ENCODE peak calls at places on chromosomes 13 and 19, in six cellular contexts. V, X, J, I, W and R are unnamed samples.

GRCh38 chr13:20969182-20969581 is 66.6 kb upstream of the XPO4 start:
- DNase-seq in V (no peak), X (no peak), J (no peak), I (no peak), W (no peak), R (no peak)

GRCh38 chr13:70170689-70171088 is 62.4 kb upstream of the KLHL1 start:
- DNase-seq in V (no peak), X (no peak), J (no peak), I (no peak), W (no peak), R (no peak)

GRCh38 chr19:53372196-53372595 is 6.7 kb downstream of the ZNF525 start:
- DNase-seq in V (no peak), X (no peak), J (no peak), I (no peak), W (no peak), R (no peak)

GRCh38 chr13:107778094-107778493 is 437.2 kb downstream of the LIG4 start:
- DNase-seq in V (no peak), X (no peak), J (no peak), I (no peak), W (no peak), R (no peak)

GRCh38 chr13:100490692-100491091 is 97.9 kb downstream of the GGACT start:
- DNase-seq in V (no peak), X (no peak), J (no peak), I (no peak), W (no peak), R (no peak)

GRCh38 chr13:46031581-46032263 is 20.8 kb downstream of the ZC3H13 start:
- DNase-seq in V (no peak), X (no peak), J (no peak), I (no peak), W (no peak), R (no peak)

GRCh38 chr19:16754207-16754806 is 34.7 kb downstream of the NWD1 start:
- DNase-seq in V (no peak), X (no peak), J (no peak), I (no peak), W (no peak), R (no peak)

GRCh38 chr19:10010939-10011338 is 635 bp upstream of the COL5A3 start:
- DNase-seq in V (no peak), X (no peak), J (no peak), I (no peak), W (no peak), R (no peak)